ENCODE peak calls at places on chromosomes 4 and X, in six cellular contexts. Y, N, C, X, J and S are unnamed samples.

GRCh38 chrX:118521435-118521834 is 25.8 kb downstream of the DOCK11 start:
- DNase-seq in Y (no peak), N (no peak), C (no peak), X (no peak), J (no peak), S (no peak)

GRCh38 chr4:48779095-48779997 is 733 bp downstream of the FRYL start:
- DNase-seq in Y (peak), N (peak), C (peak), X (peak), J (peak), S (peak)

GRCh38 chr4:181846934-181847333 is 396.3 kb upstream of the TENM3 start:
- DNase-seq in Y (no peak), N (no peak), C (no peak), X (no peak), J (no peak), S (no peak)

GRCh38 chrX:136608295-136608933 is 39.5 kb upstream of the CD40LG start:
- DNase-seq in Y (peak), N (peak), C (peak), X (no peak), J (no peak), S (no peak)

GRCh38 chr4:47054130-47054529 is 22.8 kb downstream of the GABRB1 start:
- DNase-seq in Y (no peak), N (no peak), C (no peak), X (no peak), J (no peak), S (no peak)

GRCh38 chr4:153538408-153539057 is 72.4 kb downstream of the TMEM131L start:
- DNase-seq in Y (no peak), N (no peak), C (no peak), X (no peak), J (no peak), S (no peak)

GRCh38 chr4:89645512-89645911 is 191.4 kb downstream of the SNCA start:
- DNase-seq in Y (no peak), N (no peak), C (no peak), X (no peak), J (no peak), S (no peak)

GRCh38 chr4:166816901-166817300 is 417.4 kb downstream of the SPOCK3 start:
- DNase-seq in Y (no peak), N (no peak), C (no peak), X (no peak), J (no peak), S (no peak)

GRCh38 chr4:53855886-53856260 is 208.5 kb downstream of the CHIC2 start:
- DNase-seq in Y (no peak), N (no peak), C (no peak), X (no peak), J (no peak), S (no peak)

GRCh38 chrX:112819013-112819635 is 21.5 kb downstream of the AMOT start:
- DNase-seq in Y (no peak), N (no peak), C (no peak), X (no peak), J (no peak), S (no peak)

GRCh38 chr4:71300362-71300761 is 38.5 kb upstream of the SLC4A4 start:
- DNase-seq in Y (no peak), N (no peak), C (no peak), X (no peak), J (no peak), S (no peak)

GRCh38 chr4:184246426-184246825 is 28.8 kb upstream of the ENPP6 start:
- DNase-seq in Y (no peak), N (no peak), C (no peak), X (no peak), J (no peak), S (no peak)

GRCh38 chr4:157992038-157992706 is 180.7 kb downstream of the GASK1B start:
- DNase-seq in Y (no peak), N (peak), C (peak), X (no peak), J (no peak), S (peak)

GRCh38 chr4:73865697-73866096 is 3.5 kb upstream of the CXCL1 start:
- DNase-seq in Y (no peak), N (no peak), C (no peak), X (no peak), J (no peak), S (no peak)

GRCh38 chr4:176883108-176883550 is 90.4 kb upstream of the VEGFC start:
- DNase-seq in Y (no peak), N (no peak), C (no peak), X (no peak), J (no peak), S (no peak)

GRCh38 chr4:23887989-23888388 is 1.9 kb downstream of the PPARGC1A start:
- DNase-seq in Y (no peak), N (no peak), C (no peak), X (no peak), J (no peak), S (no peak)

GRCh38 chrX:21990812-21991211 is 41.3 kb upstream of the PHEX start:
- DNase-seq in Y (no peak), N (no peak), C (no peak), X (no peak), J (no peak), S (no peak)

GRCh38 chrX:48487362-48487785 is 11.4 kb downstream of the FTSJ1 start:
- DNase-seq in Y (no peak), N (peak), C (no peak), X (no peak), J (no peak), S (no peak)

GRCh38 chrX:68252664-68253063 is 180.6 kb downstream of the OPHN1 start:
- DNase-seq in Y (no peak), N (no peak), C (no peak), X (no peak), J (no peak), S (no peak)

GRCh38 chr4:74311696-74312313 is 3.5 kb downstream of the EPGN start:
- DNase-seq in Y (no peak), N (peak), C (peak), X (no peak), J (no peak), S (no peak)

GRCh38 chrX:153569475-153569874 is 29.5 kb downstream of the CCNQ start:
- DNase-seq in Y (no peak), N (no peak), C (no peak), X (no peak), J (no peak), S (no peak)